ENCODE peak calls at places on chromosome 16, in four cellular contexts. U is GM12878, P is K562, C is HepG2. O is an unnamed sample.

GRCh38 chr16:70687671-70688265 is 1.9 kb upstream of the MTSS2 start:
- DNase-seq in P (no peak), U (no peak), C (no peak), O (no peak)

GRCh38 chr16:72946474-72947194 is 101.3 kb downstream of the ZFHX3 start:
- DNase-seq in P (no peak), C (no peak), U (no peak), O (no peak)

GRCh38 chr16:11089504-11090124 is 145.2 kb downstream of the CLEC16A start:
- DNase-seq in P (no peak), C (no peak), U (no peak), O (no peak)

GRCh38 chr16:81500833-81501521 is 56.4 kb downstream of the CMIP start:
- DNase-seq in P (no peak), U (no peak), C (no peak), O (no peak)

GRCh38 chr16:64823676-64824075 is 298.2 kb downstream of the CDH11 start:
- DNase-seq in U (no peak), C (no peak), P (no peak), O (no peak)

GRCh38 chr16:52548261-52549010 is 1.5 kb upstream of the TOX3 start:
- DNase-seq in C (peak), U (no peak), P (no peak), O (no peak)

GRCh38 chr16:50505714-50506542 is 42.3 kb upstream of the NKD1 start:
- DNase-seq in C (peak), U (no peak), P (no peak), O (no peak)

GRCh38 chr16:50247906-50248608 is 18.3 kb upstream of the ADCY7 start:
- DNase-seq in P (no peak), U (no peak), C (no peak), O (no peak)

GRCh38 chr16:7550096-7550495 is 217.5 kb downstream of the RBFOX1 start:
- DNase-seq in P (no peak), U (no peak), C (no peak), O (no peak)

GRCh38 chr16:21952040-21952792 is 945 bp upstream of the UQCRC2 start:
- DNase-seq in P (peak), U (peak), C (peak), O (peak)

GRCh38 chr16:52235186-52235585 is 311.8 kb downstream of the TOX3 start:
- DNase-seq in P (no peak), C (no peak), U (no peak), O (no peak)

GRCh38 chr16:56301391-56301850 is 110.1 kb downstream of the GNAO1 start:
- DNase-seq in C (no peak), P (no peak), U (no peak), O (no peak)

GRCh38 chr16:74984194-74984669 is 691 bp downstream of the WDR59 start:
- DNase-seq in C (peak), U (no peak), P (no peak), O (no peak)

GRCh38 chr16:53048139-53048915 is 4.4 kb downstream of the CHD9NB start:
- DNase-seq in P (no peak), C (peak), U (no peak), O (no peak)

GRCh38 chr16:23368469-23368868 is 66.4 kb downstream of the SCNN1B start:
- DNase-seq in U (no peak), C (no peak), P (no peak), O (no peak)

DNA sequence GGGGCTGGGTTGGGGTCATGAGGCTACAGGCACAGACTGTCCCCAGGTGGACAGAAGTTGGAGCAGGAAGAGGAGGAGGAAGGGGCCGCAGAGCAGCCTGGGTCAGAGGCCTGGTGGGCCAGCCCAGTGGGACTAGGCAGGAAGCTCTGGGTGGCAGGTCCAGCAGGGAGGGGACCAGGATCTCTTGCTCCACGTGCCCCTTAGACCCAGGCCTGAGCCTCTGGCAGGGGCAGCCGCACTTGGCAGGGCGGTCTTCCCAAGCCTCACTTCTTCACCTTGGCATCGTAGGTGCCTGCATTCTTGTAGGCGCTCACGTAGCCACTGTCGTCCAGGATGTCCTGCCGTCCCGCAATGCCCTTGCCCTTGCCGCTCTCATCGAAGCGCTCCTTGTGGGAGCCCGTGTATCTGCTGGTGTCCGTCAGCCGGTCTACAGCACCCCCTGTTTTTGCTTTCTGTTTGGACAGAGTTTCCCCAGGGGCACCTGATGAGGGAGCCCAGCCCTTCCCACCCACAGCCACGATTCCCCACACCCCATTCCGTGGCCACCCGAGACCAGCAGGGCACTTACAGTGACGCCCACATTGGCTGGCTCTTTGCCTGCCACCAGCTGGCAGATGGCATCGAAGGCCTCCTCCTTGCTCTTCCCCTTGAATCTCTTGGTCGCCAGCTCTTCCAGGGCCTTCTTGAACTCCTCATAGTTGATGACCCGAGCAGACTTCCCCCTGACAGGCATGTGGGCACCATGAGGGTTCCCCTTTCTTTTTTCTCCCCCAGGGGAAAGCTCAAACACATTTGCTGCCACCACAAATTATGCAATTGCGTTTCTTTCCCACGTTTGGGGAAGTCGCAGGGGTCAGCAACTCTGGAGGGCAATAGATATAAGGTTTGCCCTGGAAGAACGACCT is 3.1 kb downstream of the TPPP3 start:
- DNase-seq in C (no peak), P (no peak), U (no peak), O (no peak)
- TF ChIP-seq BHLHE40 in C (no peak), P (no peak), U (no peak), O (no peak)

DNA sequence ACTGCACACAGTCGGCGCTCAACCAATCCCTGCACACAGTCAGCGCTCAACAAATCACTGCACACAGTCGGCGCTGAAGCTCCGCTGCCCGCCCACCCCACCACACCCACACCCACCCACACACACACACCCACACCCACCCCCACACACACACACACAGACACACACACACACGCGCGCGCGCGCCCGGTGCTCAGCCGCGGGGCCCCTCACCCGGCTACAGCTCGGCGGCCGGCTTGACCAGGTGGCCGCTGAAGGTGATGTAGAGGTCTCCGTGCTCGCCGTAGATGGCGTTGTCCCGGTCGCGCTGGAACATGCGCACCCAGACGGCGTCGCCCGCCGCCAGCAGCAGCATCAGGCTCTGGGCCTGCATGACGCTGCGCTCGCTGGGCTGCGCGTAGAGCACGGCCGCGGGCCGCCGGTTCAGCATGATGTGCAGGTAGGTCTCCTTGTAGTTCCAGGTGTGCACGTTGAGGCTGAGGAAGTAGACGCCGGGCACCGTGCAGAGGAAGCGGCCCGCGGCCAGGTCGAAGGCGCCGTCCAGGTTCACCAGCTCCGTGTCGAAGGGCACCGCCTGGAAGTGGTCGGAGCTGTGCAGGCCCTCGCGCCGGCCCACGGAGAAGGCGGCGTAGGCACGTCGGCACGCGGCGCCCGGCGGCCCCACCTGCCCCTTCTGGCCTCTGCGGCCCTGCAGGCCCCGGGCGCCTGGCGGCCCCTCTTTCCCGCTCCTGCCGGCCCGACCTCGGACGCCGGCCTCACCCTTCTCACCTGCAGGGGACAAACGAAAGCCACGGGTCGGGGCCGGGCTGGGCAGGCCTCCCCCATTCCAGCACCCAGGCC is 2.5 kb downstream of the C1QTNF8 start:
- DNase-seq in U (no peak), P (peak), C (peak), O (no peak)
- TF ChIP-seq TARDBP in U (no peak), P (no peak), C (no peak), O (no peak)

DNA sequence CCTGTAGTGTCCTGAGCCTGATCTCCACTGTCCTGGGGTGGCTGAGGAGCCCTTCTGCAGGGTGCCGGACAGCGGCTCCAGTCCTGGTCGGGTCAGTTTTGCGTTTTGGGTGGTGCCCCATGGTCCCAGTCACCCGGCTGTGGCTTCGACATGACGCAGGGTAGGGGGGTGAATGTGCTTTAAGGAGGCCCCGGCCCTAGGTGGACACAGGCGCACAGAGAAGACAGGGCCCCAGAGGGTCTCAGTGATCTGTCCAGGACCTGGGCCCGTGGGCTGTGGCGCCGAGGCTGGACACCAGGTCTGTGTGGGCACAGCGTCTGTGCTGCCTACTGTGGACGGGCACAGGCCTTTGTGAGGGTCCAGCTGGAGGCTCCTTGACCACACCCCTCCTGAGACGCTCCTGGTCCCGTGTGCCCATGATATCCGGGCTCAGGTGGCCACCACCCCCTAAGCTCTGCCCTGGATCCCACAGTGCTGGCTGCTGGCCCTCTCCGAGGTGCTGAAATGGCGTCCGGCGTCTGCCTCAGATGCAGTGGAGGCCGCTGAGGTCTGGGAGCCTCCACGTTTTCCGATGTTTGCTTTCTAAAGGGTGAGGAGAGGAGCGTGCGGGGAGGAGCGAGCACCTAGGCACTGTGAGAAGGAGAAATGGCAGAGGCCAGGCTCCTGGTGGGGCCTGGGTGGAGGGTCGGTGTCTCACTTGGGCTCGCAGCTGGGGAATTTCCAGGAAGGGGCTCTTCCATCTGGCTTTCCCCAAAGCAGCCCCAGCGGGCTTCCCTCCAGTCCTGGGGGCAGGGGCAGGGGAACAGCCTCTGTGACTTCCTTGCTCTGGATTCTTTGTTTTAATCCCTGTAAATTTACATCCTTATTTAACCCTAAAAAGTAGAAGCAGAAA is 56.1 kb upstream of the ACSF3 start:
- DNase-seq in C (no peak), U (no peak), P (peak), O (peak)
- TF ChIP-seq BHLHE40 in C (no peak), U (no peak), P (peak), O (no peak)

GRCh38 chr16:3769942-3770341 is 52.6 kb upstream of the TRAP1 start:
- DNase-seq in P (no peak), C (no peak), U (no peak), O (no peak)

GRCh38 chr16:3767333-3767977 is 50.1 kb upstream of the TRAP1 start:
- DNase-seq in C (no peak), P (no peak), U (no peak), O (no peak)

GRCh38 chr16:3770530-3770929 is 53.2 kb upstream of the TRAP1 start:
- DNase-seq in C (no peak), P (no peak), U (no peak), O (no peak)

GRCh38 chr16:3771513-3771912 is 54.2 kb upstream of the TRAP1 start:
- DNase-seq in C (no peak), U (no peak), P (no peak), O (no peak)

GRCh38 chr16:3769013-3769412 is 51.7 kb upstream of the TRAP1 start:
- DNase-seq in P (no peak), C (no peak), U (no peak), O (no peak)
- TF ChIP-seq TARDBP in P (no peak), C (no peak), U (no peak), O (no peak)

DNA sequence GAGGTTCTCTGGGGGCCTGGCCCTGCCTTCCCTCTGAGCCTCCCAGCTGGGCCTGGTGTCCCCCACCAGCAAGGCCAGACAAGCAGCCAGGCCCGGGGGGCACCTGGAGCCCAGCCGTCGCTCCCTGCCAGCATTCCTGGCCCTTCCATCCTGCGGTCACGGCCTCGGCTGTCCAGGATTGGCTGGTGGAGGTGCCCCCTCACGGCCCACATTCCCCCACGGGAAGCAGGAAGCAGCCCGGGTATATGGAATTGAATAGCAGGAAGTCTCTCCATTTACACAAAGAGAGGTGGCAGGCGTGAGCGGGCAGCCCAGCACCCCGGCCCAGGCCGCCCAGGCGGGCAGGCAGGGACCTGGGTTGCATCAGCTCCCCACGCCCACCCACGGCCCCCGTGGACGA is 14.5 kb downstream of the TRAF7 start:
- DNase-seq in P (no peak), U (no peak), C (no peak), O (no peak)
- TF ChIP-seq BHLHE40 in P (no peak), U (no peak), C (no peak), O (no peak)

GRCh38 chr16:83059237-83059636 is 432.5 kb downstream of the CDH13 start:
- DNase-seq in C (no peak), U (no peak), P (no peak), O (no peak)
- TF ChIP-seq TARDBP in C (no peak), U (no peak), P (no peak), O (no peak)

GRCh38 chr16:48330133-48330846 is 54.9 kb downstream of the SIAH1 start:
- DNase-seq in P (no peak), U (no peak), C (no peak), O (no peak)

GRCh38 chr16:48332978-48333377 is 52.2 kb downstream of the SIAH1 start:
- DNase-seq in U (no peak), C (no peak), P (no peak), O (no peak)

GRCh38 chr16:48330847-48331204 is 54.4 kb downstream of the SIAH1 start:
- DNase-seq in P (no peak), U (no peak), C (no peak), O (no peak)

GRCh38 chr16:48335961-48336360 is 49.3 kb downstream of the SIAH1 start:
- DNase-seq in P (no peak), U (no peak), C (no peak), O (no peak)

DNA sequence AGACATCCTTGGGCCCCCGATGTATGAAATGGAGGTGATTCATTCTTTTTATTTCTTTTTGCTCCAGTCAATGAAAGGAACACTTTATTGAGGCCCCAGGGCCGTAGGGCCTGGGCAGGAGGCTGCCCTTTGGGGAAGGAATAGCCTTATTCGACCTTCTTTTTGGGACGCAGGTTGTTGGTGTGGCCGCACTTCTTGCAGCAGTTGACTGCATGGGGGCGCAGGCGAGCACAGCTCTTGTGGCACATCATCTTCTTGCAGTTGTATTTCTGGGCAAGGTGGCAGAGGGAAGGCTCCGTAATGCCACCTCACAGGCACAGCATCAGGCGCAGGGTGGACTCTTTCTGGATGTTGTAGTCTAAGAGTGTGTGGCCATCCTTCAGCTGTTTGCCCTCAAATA is 50.9 kb downstream of the SIAH1 start:
- DNase-seq in U (no peak), P (no peak), C (no peak), O (no peak)
- TF ChIP-seq BHLHE40 in U (no peak), P (no peak), C (no peak), O (no peak)

GRCh38 chr16:3791701-3792100 is 74.4 kb upstream of the TRAP1 start:
- DNase-seq in P (no peak), U (no peak), C (no peak), O (no peak)

GRCh38 chr16:3789375-3790067 is 72.2 kb upstream of the TRAP1 start:
- DNase-seq in U (peak), P (no peak), C (no peak), O (no peak)

GRCh38 chr16:3797473-3797872 is 80.1 kb upstream of the TRAP1 start:
- DNase-seq in C (no peak), U (no peak), P (no peak), O (no peak)

GRCh38 chr16:3792472-3793012 is 75.2 kb upstream of the TRAP1 start:
- DNase-seq in U (no peak), P (no peak), C (no peak), O (no peak)

DNA sequence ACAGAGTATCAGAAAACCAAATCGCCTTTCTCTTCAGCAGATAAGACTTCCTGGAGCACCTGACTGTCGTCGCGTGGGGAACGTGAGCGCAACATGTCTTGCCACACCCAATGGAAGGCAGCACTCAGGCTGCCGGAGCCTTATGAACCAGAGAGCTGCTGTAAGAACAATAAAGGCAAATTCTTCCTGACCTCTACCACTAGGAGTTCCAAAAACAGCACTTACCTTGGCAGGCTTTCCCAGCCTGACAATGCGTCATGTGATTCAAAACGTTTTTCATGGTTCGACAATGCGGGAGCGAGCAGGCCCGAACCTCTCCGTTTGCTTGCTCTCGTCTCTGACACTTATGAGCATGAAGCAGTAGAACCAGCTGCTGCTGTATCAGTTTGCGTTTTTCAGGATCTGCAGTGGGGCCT is 75.8 kb upstream of the TRAP1 start:
- DNase-seq in U (no peak), P (no peak), C (no peak), O (no peak)
- TF ChIP-seq TARDBP in U (no peak), P (no peak), C (no peak), O (no peak)

GRCh38 chr16:84482951-84483881 is 21.2 kb downstream of the MEAK7 start:
- DNase-seq in C (no peak), P (no peak), U (no peak), O (no peak)

GRCh38 chr16:84483882-84484565 is 20.4 kb downstream of the MEAK7 start:
- DNase-seq in P (no peak), C (no peak), U (no peak), O (no peak)

GRCh38 chr16:84479716-84480450 is 24.6 kb downstream of the MEAK7 start:
- DNase-seq in U (no peak), P (no peak), C (no peak), O (no peak)

GRCh38 chr16:84482001-84482891 is 22.2 kb downstream of the MEAK7 start:
- DNase-seq in C (no peak), U (no peak), P (no peak), O (no peak)

GRCh38 chr16:84481051-84481735 is 23.3 kb downstream of the MEAK7 start:
- DNase-seq in P (no peak), U (no peak), C (no peak), O (no peak)
- TF ChIP-seq BHLHE40 in P (no peak), U (no peak), C (no peak), O (no peak)

DNA sequence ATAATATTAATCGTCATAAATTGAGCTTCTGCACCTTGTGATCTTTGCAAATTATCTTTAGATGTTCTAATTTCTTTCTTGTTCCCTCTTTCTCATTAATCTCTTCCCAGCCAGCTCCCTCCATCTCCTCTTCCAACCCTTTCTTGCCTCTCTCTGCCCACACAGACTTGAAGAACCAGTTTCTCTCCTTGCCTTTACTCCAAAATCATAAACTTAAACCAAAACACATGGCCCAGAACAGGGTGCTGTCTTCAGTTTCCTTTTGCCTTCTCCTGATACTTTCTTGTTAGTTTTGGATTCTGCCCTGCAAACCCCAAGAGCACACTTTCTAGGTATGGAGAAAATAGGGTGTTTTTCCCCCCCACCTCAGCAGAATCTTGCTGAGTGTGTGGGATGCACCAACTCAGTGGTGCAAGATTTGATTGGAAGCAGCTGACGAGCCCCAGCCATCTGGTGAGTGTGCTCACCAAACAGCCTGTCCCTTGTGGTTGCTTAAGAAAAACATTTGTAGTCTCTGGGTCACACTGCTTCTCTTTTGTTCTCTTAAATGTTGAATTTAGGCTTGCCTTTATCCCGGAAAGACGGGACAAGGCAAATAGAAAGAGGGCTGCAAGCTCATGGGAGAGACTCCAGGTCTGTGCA is 175.8 kb upstream of the MAF start:
- DNase-seq in C (no peak), U (no peak), P (no peak), O (no peak)
- TF ChIP-seq TARDBP in C (no peak), U (no peak), P (no peak), O (no peak)